ENCODE peak calls at places on chromosomes 3 and 15, in seven cellular contexts. R is frontal cortex; H is GOT3; N is Jurkat, Clone E6-1; C is GM23248; M is foreskin keratinocyte; B is MG63. T is an unnamed sample.

GRCh38 chr3:46489875-46490274 is 7.9 kb upstream of the RTP3 start:
- DNase-seq in R (no peak), M (peak; percentile 51), H (no peak), C (peak; percentile 53), B (no peak), N (peak; percentile 51), T (no peak)

GRCh38 chr15:66843581-66843980 is 141.5 kb downstream of the SMAD6 start:
- DNase-seq in M (no peak), B (no peak), R (no peak), C (no peak), N (no peak), H (no peak), T (no peak)

GRCh38 chr3:45154641-45155147 is 8.5 kb upstream of the CDCP1 start:
- DNase-seq in N (no peak), R (no peak), B (peak; percentile 73), H (no peak), C (peak; percentile 92), M (peak; percentile 98), T (no peak)

GRCh38 chr15:51368751-51369450 is 27.4 kb downstream of the GLDN start:
- DNase-seq in H (no peak), C (peak; percentile 69), R (no peak), M (peak; percentile 3), B (peak; percentile 83), N (no peak), T (no peak)

GRCh38 chr3:104596551-104596950 is 770.2 kb upstream of the ALCAM start:
- DNase-seq in C (peak; percentile 39), M (peak; percentile 49), H (no peak), R (no peak), B (no peak), N (peak; percentile 28), T (no peak)

GRCh38 chr3:71754610-71755253 is 1.1 kb downstream of the GPR27 start:
- DNase-seq in N (no peak), R (no peak), H (no peak), M (no peak), B (no peak), C (no peak), T (no peak)

GRCh38 chr15:55879181-55879580 is 114.2 kb downstream of the NEDD4 start:
- DNase-seq in C (peak; percentile 51), N (no peak), M (no peak), B (no peak), R (no peak), H (no peak), T (no peak)

GRCh38 chr3:120182613-120183524 is 88.6 kb upstream of the GSK3B start:
- DNase-seq in R (no peak), H (no peak), C (peak; percentile 77), B (peak; percentile 37), N (no peak), M (peak; percentile 70), T (no peak)

GRCh38 chr15:29698030-29698701 is 124.1 kb downstream of the TJP1 start:
- DNase-seq in C (peak; percentile 84), H (no peak), M (peak; percentile 84), N (no peak), B (no peak), R (no peak), T (no peak)

GRCh38 chr15:79116771-79117170 is 26.2 kb upstream of the RASGRF1 start:
- DNase-seq in H (no peak), N (no peak), C (no peak), R (no peak), M (no peak), B (no peak), T (no peak)

GRCh38 chr15:55279746-55280351 is 9.8 kb downstream of the RAB27A start:
- DNase-seq in M (peak; percentile 59), R (no peak), B (peak; percentile 55), C (peak; percentile 96), H (no peak), N (peak; percentile 32), T (peak; percentile 34)

GRCh38 chr3:9397911-9398714 is 698 bp downstream of the SETD5 start:
- DNase-seq in B (peak; percentile 43), R (no peak), C (peak; percentile 69), N (no peak), M (no peak), H (no peak), T (peak; percentile 56)

GRCh38 chr3:188901126-188901525 is 270.6 kb upstream of the TPRG1 start:
- DNase-seq in H (no peak), M (no peak), C (peak; percentile 79), N (no peak), B (peak; percentile 12), R (no peak), T (no peak)

GRCh38 chr3:31466016-31466415 is 66.7 kb upstream of the STT3B start:
- DNase-seq in M (no peak), N (no peak), H (no peak), R (no peak), C (peak; percentile 48), B (peak; percentile 2), T (no peak)

GRCh38 chr15:78389356-78389755 is 48.7 kb upstream of the IREB2 start:
- DNase-seq in B (no peak), H (no peak), N (no peak), C (peak; percentile 41), R (no peak), M (no peak), T (no peak)

GRCh38 chr15:83378921-83379561 is 68.1 kb upstream of the SH3GL3 start:
- DNase-seq in B (no peak), N (no peak), R (no peak), H (no peak), M (peak; percentile 91), C (no peak), T (no peak)

GRCh38 chr15:56736308-56736707 is 3.0 kb upstream of the ZNF280D start:
- DNase-seq in C (peak; percentile 72), N (no peak), R (no peak), M (peak; percentile 77), B (no peak), H (no peak), T (no peak)

GRCh38 chr3:69499899-69500316 is 114.0 kb upstream of the FRMD4B start:
- DNase-seq in H (no peak), B (peak; percentile 42), R (no peak), N (no peak), C (no peak), M (no peak), T (peak; percentile 11)

GRCh38 chr15:92629975-92630626 is 25.5 kb downstream of the FAM174B start:
- DNase-seq in R (no peak), N (no peak), M (no peak), H (no peak), C (no peak), B (no peak), T (no peak)

GRCh38 chr3:143002083-143002712 is 828 bp downstream of the U2SURP start:
- DNase-seq in B (no peak), H (no peak), M (peak; percentile 59), N (peak; percentile 28), C (peak; percentile 68), R (no peak), T (no peak)

GRCh38 chr3:186354100-186354499 is 7.9 kb downstream of the DGKG start:
- DNase-seq in C (no peak), M (no peak), R (no peak), N (no peak), B (no peak), H (no peak), T (no peak)

GRCh38 chr15:33671456-33671855 is 296.8 kb upstream of the CHRM5 start:
- DNase-seq in B (no peak), N (peak; percentile 46), M (no peak), R (no peak), C (no peak), H (no peak), T (no peak)

GRCh38 chr3:14430706-14431470 is 28.5 kb downstream of the SLC6A6 start:
- DNase-seq in B (no peak), R (no peak), N (no peak), M (no peak), C (no peak), H (no peak), T (no peak)

GRCh38 chr3:117165611-117166051 is 456.1 kb downstream of the TUSC7 start:
- DNase-seq in N (no peak), B (no peak), C (peak; percentile 78), R (no peak), M (peak; percentile 56), H (no peak), T (no peak)

GRCh38 chr3:53226841-53227407 is 28.9 kb downstream of the TKT start:
- DNase-seq in R (no peak), B (no peak), N (no peak), C (no peak), M (no peak), H (no peak), T (no peak)

GRCh38 chr3:89578253-89578529 is 470.8 kb downstream of the EPHA3 start:
- DNase-seq in B (no peak), H (no peak), R (no peak), M (no peak), N (no peak), C (no peak), T (no peak)

GRCh38 chr15:34583399-34584320 is at the start of gene GOLGA8B:
- DNase-seq in N (peak; percentile 74), H (no peak), M (peak; percentile 66), C (peak; percentile 67), B (peak; percentile 44), R (peak; percentile 70), T (peak; percentile 79)

GRCh38 chr15:49902791-49903481 is 216.1 kb downstream of the ATP8B4 start:
- DNase-seq in B (no peak), H (no peak), C (peak; percentile 82), M (no peak), R (no peak), N (no peak), T (no peak)

GRCh38 chr3:164460851-164461250 is 617.4 kb downstream of the SI start:
- DNase-seq in B (no peak), H (no peak), C (peak; percentile 24), M (no peak), N (no peak), R (no peak), T (no peak)

GRCh38 chr3:71414189-71414924 is 169.2 kb downstream of the FOXP1 start:
- DNase-seq in H (no peak), M (no peak), C (no peak), B (no peak), R (no peak), N (no peak), T (no peak)

GRCh38 chr3:152469238-152470025 is 200.7 kb downstream of the MBNL1 start:
- DNase-seq in C (no peak), N (no peak), M (peak; percentile 40), R (no peak), B (no peak), H (no peak), T (no peak)

GRCh38 chr3:179666436-179667035 is 13.7 kb downstream of the USP13 start:
- DNase-seq in N (no peak), C (peak; percentile 15), B (peak; percentile 45), H (no peak), R (peak; percentile 26), M (no peak), T (no peak)

GRCh38 chr3:67215690-67216089 is 217.6 kb downstream of the KBTBD8 start:
- DNase-seq in R (no peak), N (no peak), H (no peak), B (no peak), M (no peak), C (no peak), T (no peak)

GRCh38 chr3:45124956-45125355 is 21.2 kb downstream of the CDCP1 start:
- DNase-seq in N (no peak), C (no peak), H (no peak), B (no peak), R (no peak), M (no peak), T (no peak)

GRCh38 chr3:146384786-146385185 is 84.6 kb downstream of the PLSCR2 start:
- DNase-seq in M (no peak), B (no peak), R (no peak), H (no peak), C (no peak), N (no peak), T (no peak)

GRCh38 chr3:130539005-130539404 is 22.0 kb downstream of the COL6A6 start:
- DNase-seq in R (no peak), C (peak; percentile 63), M (peak; percentile 19), H (no peak), B (peak; percentile 40), N (peak; percentile 60), T (peak; percentile 28)